ENCODE peak calls at places on chromosome 13, in seven cellular contexts. V, C, K, I, Y, F and L are unnamed samples.

GRCh38 chr13:41833201-41833600 is 127.7 kb downstream of the VWA8 start:
- DNase-seq in I (no peak), C (no peak), F (no peak), V (no peak), Y (no peak), K (no peak), L (no peak)

GRCh38 chr13:111175948-111176347 is 60.8 kb downstream of the ARHGEF7 start:
- DNase-seq in F (peak; percentile 43), I (no peak), Y (no peak), V (no peak), K (no peak), C (no peak), L (no peak)

GRCh38 chr13:73677041-73677589 is 457.1 kb downstream of the KLF12 start:
- DNase-seq in K (no peak), Y (no peak), C (no peak), F (peak; percentile 69), I (no peak), V (no peak), L (no peak)

GRCh38 chr13:32549788-32550187 is 11.2 kb upstream of the N4BP2L2 start:
- DNase-seq in V (no peak), I (no peak), K (no peak), Y (no peak), C (no peak), F (no peak), L (no peak)

GRCh38 chr13:40480012-40480914 is 186.2 kb downstream of the FOXO1 start:
- DNase-seq in K (no peak), C (no peak), I (no peak), Y (no peak), V (peak; percentile 59), F (no peak), L (no peak)

GRCh38 chr13:106491463-106491862 is 44.0 kb downstream of the EFNB2 start:
- DNase-seq in C (no peak), K (no peak), V (no peak), Y (no peak), I (no peak), F (no peak), L (no peak)

GRCh38 chr13:53100394-53101063 is 71.9 kb downstream of the OLFM4 start:
- DNase-seq in V (no peak), I (no peak), Y (no peak), K (no peak), C (no peak), F (no peak), L (no peak)

GRCh38 chr13:32036762-32037161 is 5.2 kb downstream of the FRY start:
- DNase-seq in I (no peak), V (no peak), C (no peak), Y (no peak), F (no peak), K (no peak), L (no peak)

GRCh38 chr13:37198629-37199028 is 93.2 kb upstream of the CSNK1A1L start:
- DNase-seq in Y (no peak), V (no peak), I (no peak), C (no peak), K (no peak), F (peak; percentile 59), L (peak; percentile 48)

GRCh38 chr13:27442071-27442647 is 8.2 kb downstream of the MTIF3 start:
- DNase-seq in K (no peak), F (no peak), C (no peak), Y (peak; percentile 58), I (no peak), V (peak; percentile 57), L (peak; percentile 25)

GRCh38 chr13:68439821-68440220 is 1209.7 kb upstream of the PCDH9 start:
- DNase-seq in I (no peak), K (no peak), V (no peak), C (no peak), Y (no peak), F (no peak), L (no peak)

GRCh38 chr13:105611424-105611823 is 924.0 kb downstream of the EFNB2 start:
- DNase-seq in K (no peak), Y (no peak), I (no peak), V (no peak), C (no peak), F (peak; percentile 79), L (no peak)

GRCh38 chr13:37753776-37754175 is 115.8 kb downstream of the TRPC4 start:
- DNase-seq in Y (no peak), K (no peak), V (no peak), C (no peak), F (peak; percentile 47), I (no peak), L (no peak)

GRCh38 chr13:20360835-20361412 is 128.8 kb upstream of the GJB6 start:
- DNase-seq in V (no peak), C (no peak), Y (no peak), K (no peak), F (no peak), I (no peak), L (no peak)

GRCh38 chr13:67632590-67632989 is 402.5 kb upstream of the PCDH9 start:
- DNase-seq in F (no peak), Y (no peak), V (no peak), C (no peak), I (no peak), K (no peak), L (no peak)

GRCh38 chr13:33446821-33447481 is 161.4 kb upstream of the STARD13 start:
- DNase-seq in F (no peak), I (no peak), C (no peak), Y (no peak), K (no peak), V (no peak), L (no peak)

GRCh38 chr13:19860884-19861655 is 2.4 kb downstream of the ZMYM5 start:
- DNase-seq in C (no peak), I (no peak), F (peak; percentile 62), V (no peak), K (no peak), Y (no peak), L (no peak)

GRCh38 chr13:27038323-27038722 is 133.3 kb downstream of the USP12 start:
- DNase-seq in F (no peak), K (no peak), I (no peak), V (no peak), Y (no peak), C (no peak), L (no peak)

GRCh38 chr13:42820450-42820849 is 39.1 kb downstream of the FAM216B start:
- DNase-seq in V (no peak), C (no peak), I (no peak), F (no peak), K (no peak), Y (no peak), L (no peak)

GRCh38 chr13:79581870-79582315 is 100.9 kb downstream of the NDFIP2 start:
- DNase-seq in F (peak; percentile 32), I (no peak), V (no peak), C (no peak), Y (no peak), K (no peak), L (no peak)

GRCh38 chr13:70394149-70394548 is 285.9 kb upstream of the KLHL1 start:
- DNase-seq in I (no peak), K (no peak), C (no peak), Y (no peak), V (no peak), F (no peak), L (no peak)

GRCh38 chr13:60759499-60759898 is 362.5 kb downstream of the TDRD3 start:
- DNase-seq in F (peak; percentile 95), V (no peak), C (no peak), Y (no peak), I (no peak), K (no peak), L (no peak)

GRCh38 chr13:66208589-66208988 is 1021.5 kb downstream of the PCDH9 start:
- DNase-seq in I (no peak), Y (no peak), V (no peak), K (no peak), C (no peak), F (no peak), L (no peak)

GRCh38 chr13:66214467-66214866 is 1015.7 kb downstream of the PCDH9 start:
- DNase-seq in K (no peak), I (no peak), C (no peak), F (no peak), V (no peak), Y (no peak), L (no peak)

GRCh38 chr13:66216723-66217122 is 1013.4 kb downstream of the PCDH9 start:
- DNase-seq in V (no peak), Y (no peak), F (no peak), I (no peak), C (no peak), K (no peak), L (no peak)

GRCh38 chr13:66210677-66211076 is 1019.5 kb downstream of the PCDH9 start:
- DNase-seq in C (no peak), I (no peak), F (no peak), V (no peak), Y (no peak), K (no peak), L (no peak)

GRCh38 chr13:66212511-66212910 is 1017.6 kb downstream of the PCDH9 start:
- DNase-seq in V (no peak), F (no peak), C (no peak), Y (no peak), K (no peak), I (no peak), L (no peak)
- H3K27me3 ChIP-seq in V (no peaks in the 10 kb centered on the region), F (no peaks in the 10 kb centered on the region), C (no peaks in the 10 kb centered on the region), Y (no peaks in the 10 kb centered on the region), K (no peaks in the 10 kb centered on the region), I (no peaks in the 10 kb centered on the region), L (no peaks in the 10 kb centered on the region)

GRCh38 chr13:44270153-44270552 is 103.5 kb upstream of the SERP2 start:
- DNase-seq in V (no peak), Y (no peak), K (no peak), I (no peak), C (no peak), F (no peak), L (no peak)
- H3K4me1 ChIP-seq in V (peaks cover 12% of the 10 kb centered on the region), Y (peaks cover 13% of the 10 kb centered on the region), K (peaks cover 81% of the 10 kb centered on the region), I (peaks cover 39% of the 10 kb centered on the region), C (peaks cover 58% of the 10 kb centered on the region), F (no peaks in the 10 kb centered on the region), L (no peaks in the 10 kb centered on the region)

GRCh38 chr13:109707044-109707794 is 79.2 kb downstream of the IRS2 start:
- DNase-seq in F (peak; percentile 89), C (no peak), I (no peak), K (no peak), Y (no peak), V (no peak), L (no peak)
- H3K27me3 ChIP-seq in F (no peaks in the 10 kb centered on the region), C (no peaks in the 10 kb centered on the region), I (no peaks in the 10 kb centered on the region), K (no peaks in the 10 kb centered on the region), Y (no peaks in the 10 kb centered on the region), V (no peaks in the 10 kb centered on the region), L (no peaks in the 10 kb centered on the region)

GRCh38 chr13:77026783-77027621 is at the start of gene FBXL3:
- DNase-seq in V (peak; percentile 90), I (no peak), K (peak; percentile 92), C (peak; percentile 93), F (peak; percentile 95), Y (peak; percentile 88), L (no peak)

GRCh38 chr13:77022341-77022740 is 4.6 kb downstream of the FBXL3 start:
- DNase-seq in C (no peak), K (no peak), F (no peak), I (no peak), Y (no peak), V (no peak), L (no peak)

GRCh38 chr13:77029436-77029835 is 2.5 kb upstream of the FBXL3 start:
- DNase-seq in K (no peak), C (no peak), F (no peak), V (no peak), Y (no peak), I (no peak), L (no peak)

GRCh38 chr13:77028202-77028601 is 1.2 kb upstream of the FBXL3 start:
- DNase-seq in V (no peak), K (no peak), F (peak; percentile 25), Y (no peak), C (no peak), I (no peak), L (no peak)

GRCh38 chr13:77026255-77026782 is 640 bp downstream of the FBXL3 start:
- DNase-seq in F (peak; percentile 82), V (peak; percentile 84), I (peak; percentile 61), K (peak; percentile 94), C (peak; percentile 94), Y (peak; percentile 94), L (no peak)
- H3K4me1 ChIP-seq in F (peaks cover 8% of the 10 kb centered on the region), V (peaks cover 47% of the 10 kb centered on the region), I (peaks cover 27% of the 10 kb centered on the region), K (peaks cover 50% of the 10 kb centered on the region), C (peaks cover 56% of the 10 kb centered on the region), Y (peaks cover 35% of the 10 kb centered on the region), L (no peaks in the 10 kb centered on the region)